ENCODE peak calls at places on chromosomes 12 and 14, in nine cellular contexts. One of them, this sample, is unnamed.

GRCh38 chr12:92136883-92137582 is 8.6 kb downstream of the BTG1 start:
- DNase-seq in breast epithelium: no peak
- DNase-seq in esophagus squamous epithelium: no peak
- DNase-seq in tibial nerve: no peak
- DNase-seq in prostate gland: no peak
- DNase-seq in body of pancreas: no peak
- DNase-seq in HepG2: peak; percentile 65
- DNase-seq in GM12878: no peak
- DNase-seq in ovary: no peak
- DNase-seq in this sample: no peak

GRCh38 chr14:25537846-25538455 is 488.0 kb upstream of the STXBP6 start:
- DNase-seq in breast epithelium: no peak
- DNase-seq in esophagus squamous epithelium: no peak
- DNase-seq in tibial nerve: no peak
- DNase-seq in prostate gland: peak; percentile 58
- DNase-seq in body of pancreas: peak; percentile 49
- DNase-seq in HepG2: peak; percentile 52
- DNase-seq in GM12878: no peak
- DNase-seq in ovary: no peak
- DNase-seq in this sample: peak; percentile 28

GRCh38 chr12:54337280-54337842 is 12.4 kb downstream of the COPZ1 start:
- DNase-seq in breast epithelium: no peak
- DNase-seq in esophagus squamous epithelium: no peak
- DNase-seq in tibial nerve: no peak
- DNase-seq in prostate gland: no peak
- DNase-seq in body of pancreas: no peak
- DNase-seq in HepG2: peak; percentile 55
- DNase-seq in GM12878: no peak
- DNase-seq in ovary: no peak
- DNase-seq in this sample: no peak

GRCh38 chr12:19298837-19299605 is 140.3 kb upstream of the AEBP2 start:
- DNase-seq in breast epithelium: no peak
- DNase-seq in esophagus squamous epithelium: no peak
- DNase-seq in tibial nerve: no peak
- DNase-seq in prostate gland: no peak
- DNase-seq in body of pancreas: no peak
- DNase-seq in HepG2: no peak
- DNase-seq in GM12878: no peak
- DNase-seq in ovary: no peak
- DNase-seq in this sample: no peak

GRCh38 chr12:66409195-66409871 is 107.0 kb downstream of the HELB start:
- DNase-seq in breast epithelium: no peak
- DNase-seq in esophagus squamous epithelium: no peak
- DNase-seq in tibial nerve: peak; percentile 48
- DNase-seq in prostate gland: no peak
- DNase-seq in body of pancreas: no peak
- DNase-seq in HepG2: peak; percentile 34
- DNase-seq in GM12878: no peak
- DNase-seq in ovary: no peak
- DNase-seq in this sample: no peak

GRCh38 chr14:68358978-68359861 is 433.6 kb downstream of the ZFP36L1 start:
- DNase-seq in breast epithelium: no peak
- DNase-seq in esophagus squamous epithelium: no peak
- DNase-seq in tibial nerve: no peak
- DNase-seq in prostate gland: no peak
- DNase-seq in body of pancreas: no peak
- DNase-seq in HepG2: no peak
- DNase-seq in GM12878: no peak
- DNase-seq in ovary: peak; percentile 47
- DNase-seq in this sample: no peak

GRCh38 chr12:5088586-5089264 is 45.0 kb downstream of the KCNA5 start:
- DNase-seq in breast epithelium: no peak
- DNase-seq in esophagus squamous epithelium: no peak
- DNase-seq in tibial nerve: no peak
- DNase-seq in prostate gland: no peak
- DNase-seq in body of pancreas: no peak
- DNase-seq in HepG2: no peak
- DNase-seq in GM12878: no peak
- DNase-seq in ovary: peak; percentile 37
- DNase-seq in this sample: no peak

GRCh38 chr14:46344327-46344937 is 307.1 kb downstream of the RPL10L start:
- DNase-seq in breast epithelium: no peak
- DNase-seq in esophagus squamous epithelium: no peak
- DNase-seq in tibial nerve: no peak
- DNase-seq in prostate gland: no peak
- DNase-seq in body of pancreas: no peak
- DNase-seq in HepG2: peak; percentile 15
- DNase-seq in GM12878: peak; percentile 2
- DNase-seq in ovary: no peak
- DNase-seq in this sample: no peak

GRCh38 chr14:100842799-100843198 is 16.9 kb downstream of the MEG3 start:
- DNase-seq in breast epithelium: no peak
- DNase-seq in esophagus squamous epithelium: no peak
- DNase-seq in tibial nerve: no peak
- DNase-seq in prostate gland: no peak
- DNase-seq in body of pancreas: no peak
- DNase-seq in HepG2: no peak
- DNase-seq in GM12878: no peak
- DNase-seq in ovary: peak; percentile 38
- DNase-seq in this sample: no peak

GRCh38 chr14:100091386-100091785 is 26.2 kb downstream of the EVL start:
- DNase-seq in breast epithelium: no peak
- DNase-seq in esophagus squamous epithelium: no peak
- DNase-seq in tibial nerve: no peak
- DNase-seq in prostate gland: no peak
- DNase-seq in body of pancreas: no peak
- DNase-seq in HepG2: no peak
- DNase-seq in GM12878: no peak
- DNase-seq in ovary: no peak
- DNase-seq in this sample: no peak

GRCh38 chr14:67941456-67942018 is 122.0 kb downstream of the RAD51B start:
- DNase-seq in breast epithelium: no peak
- DNase-seq in esophagus squamous epithelium: no peak
- DNase-seq in tibial nerve: no peak
- DNase-seq in prostate gland: no peak
- DNase-seq in body of pancreas: no peak
- DNase-seq in HepG2: peak; percentile 26
- DNase-seq in GM12878: no peak
- DNase-seq in ovary: no peak
- DNase-seq in this sample: no peak

DNA sequence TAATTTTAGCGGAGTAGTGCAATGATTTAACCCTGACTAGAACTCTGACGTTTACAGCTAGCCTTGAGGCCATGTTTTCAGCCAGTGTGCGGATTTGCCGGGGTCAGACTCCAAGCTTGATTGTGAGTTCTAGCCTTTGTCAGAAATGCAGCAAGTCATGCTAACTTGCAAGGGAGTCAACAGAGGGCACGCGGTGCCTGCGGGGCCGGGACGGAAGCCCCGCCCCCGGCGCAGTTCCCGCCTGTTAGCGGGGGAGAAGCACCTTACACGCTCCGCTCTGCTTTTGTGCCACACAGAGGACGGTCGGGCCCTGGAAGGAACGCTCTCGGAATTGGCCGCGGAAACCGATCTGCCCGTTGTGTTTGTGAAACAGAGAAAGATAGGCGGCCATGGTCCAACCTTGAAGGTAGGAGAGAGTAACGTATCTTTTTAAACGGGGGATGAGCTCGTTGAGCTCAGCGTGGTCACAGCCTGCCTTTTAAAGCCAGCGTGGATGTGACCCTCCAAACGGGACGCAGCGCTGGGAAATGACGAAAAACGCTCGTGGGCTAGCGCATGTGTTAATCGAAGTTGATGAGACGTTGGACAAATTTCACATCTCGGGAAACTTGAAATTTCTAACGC is 14.8 kb upstream of the EID3 start:
- DNase-seq in breast epithelium: peak; percentile 79
- DNase-seq in esophagus squamous epithelium: peak; percentile 17
- DNase-seq in tibial nerve: peak; percentile 61
- DNase-seq in prostate gland: peak; percentile 77
- DNase-seq in body of pancreas: peak; percentile 81
- DNase-seq in HepG2: peak; percentile 93
- DNase-seq in GM12878: peak; percentile 65
- DNase-seq in ovary: peak; percentile 86
- DNase-seq in this sample: peak; percentile 91
- TF ChIP-seq POLR2A in breast epithelium: peak; percentile 64
- TF ChIP-seq POLR2A in esophagus squamous epithelium: peak; percentile 94
- TF ChIP-seq POLR2A in tibial nerve: peak; percentile 55
- TF ChIP-seq POLR2A in prostate gland: peak; percentile 91
- TF ChIP-seq POLR2A in body of pancreas: peak; percentile 89
- TF ChIP-seq POLR2A in HepG2: peak; percentile 79
- TF ChIP-seq POLR2A in GM12878: peak; percentile 92
- TF ChIP-seq POLR2A in ovary: peak; percentile 71
- TF ChIP-seq POLR2A in this sample: peak; percentile 91

DNA sequence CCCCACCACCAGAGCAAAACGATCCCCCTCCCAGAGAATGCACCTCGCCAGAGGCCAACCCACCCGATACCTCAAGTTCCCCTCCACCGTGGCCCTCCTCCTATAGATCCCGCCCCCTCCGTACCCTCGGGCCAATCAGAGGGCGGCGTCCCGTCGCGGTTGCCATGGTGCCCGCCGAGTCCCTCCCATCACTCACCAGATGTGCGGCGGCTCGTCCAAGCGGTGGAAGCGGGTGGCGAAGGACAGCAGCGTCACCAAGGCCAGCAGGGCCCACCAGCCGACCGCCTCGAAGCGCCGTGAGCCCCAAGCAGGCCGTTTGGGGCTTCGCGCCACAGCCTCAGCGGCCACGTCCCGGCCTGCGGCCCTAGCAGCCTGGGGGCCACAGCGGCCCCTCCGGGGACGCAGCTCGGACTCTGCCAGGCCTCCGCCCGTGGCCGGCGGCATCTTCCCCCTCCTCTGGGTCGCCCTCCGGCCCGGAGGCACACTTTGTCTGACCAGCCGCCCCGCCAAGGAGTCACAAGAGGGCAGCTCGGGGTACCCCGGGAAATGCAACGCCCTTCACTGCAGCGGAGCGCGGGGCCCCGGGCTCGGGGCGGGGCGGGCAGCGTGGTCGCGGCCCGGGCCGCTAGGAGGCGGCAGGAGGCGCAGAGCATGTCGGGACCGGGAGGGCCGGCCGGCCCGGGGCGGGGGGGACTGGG is at the start of gene POMT2:
- DNase-seq in breast epithelium: peak; percentile 97
- DNase-seq in esophagus squamous epithelium: peak; percentile 82
- DNase-seq in tibial nerve: peak; percentile 92
- DNase-seq in prostate gland: peak; percentile 93
- DNase-seq in body of pancreas: peak; percentile 94
- DNase-seq in HepG2: peak; percentile 88
- DNase-seq in GM12878: peak; percentile 64
- DNase-seq in ovary: peak; percentile 95
- DNase-seq in this sample: peak; percentile 95
- TF ChIP-seq POLR2A in breast epithelium: peak; percentile 69
- TF ChIP-seq POLR2A in esophagus squamous epithelium: no peak
- TF ChIP-seq POLR2A in tibial nerve: peak; percentile 32
- TF ChIP-seq POLR2A in prostate gland: no peak
- TF ChIP-seq POLR2A in body of pancreas: no peak
- TF ChIP-seq POLR2A in HepG2: no peak
- TF ChIP-seq POLR2A in GM12878: no peak
- TF ChIP-seq POLR2A in ovary: peak; percentile 69
- TF ChIP-seq POLR2A in this sample: peak; percentile 40

GRCh38 chr12:6767301-6767591 is 1.1 kb downstream of the PTMS start:
- DNase-seq in breast epithelium: no peak
- DNase-seq in esophagus squamous epithelium: no peak
- DNase-seq in tibial nerve: no peak
- DNase-seq in prostate gland: no peak
- DNase-seq in body of pancreas: no peak
- DNase-seq in HepG2: no peak
- DNase-seq in GM12878: no peak
- DNase-seq in ovary: no peak
- DNase-seq in this sample: no peak

GRCh38 chr12:6765634-6766581 is at the start of gene PTMS:
- DNase-seq in breast epithelium: peak; percentile 84
- DNase-seq in esophagus squamous epithelium: no peak
- DNase-seq in tibial nerve: peak; percentile 69
- DNase-seq in prostate gland: peak; percentile 86
- DNase-seq in body of pancreas: peak; percentile 65
- DNase-seq in HepG2: peak; percentile 41
- DNase-seq in GM12878: no peak
- DNase-seq in ovary: peak; percentile 91
- DNase-seq in this sample: peak; percentile 79

GRCh38 chr12:6765048-6765633 is 1.0 kb upstream of the PTMS start:
- DNase-seq in breast epithelium: no peak
- DNase-seq in esophagus squamous epithelium: no peak
- DNase-seq in tibial nerve: no peak
- DNase-seq in prostate gland: no peak
- DNase-seq in body of pancreas: no peak
- DNase-seq in HepG2: no peak
- DNase-seq in GM12878: no peak
- DNase-seq in ovary: no peak
- DNase-seq in this sample: no peak

GRCh38 chr12:6767592-6768384 is 1.6 kb downstream of the PTMS start:
- DNase-seq in breast epithelium: no peak
- DNase-seq in esophagus squamous epithelium: no peak
- DNase-seq in tibial nerve: no peak
- DNase-seq in prostate gland: peak; percentile 40
- DNase-seq in body of pancreas: no peak
- DNase-seq in HepG2: peak; percentile 68
- DNase-seq in GM12878: no peak
- DNase-seq in ovary: no peak
- DNase-seq in this sample: no peak

DNA sequence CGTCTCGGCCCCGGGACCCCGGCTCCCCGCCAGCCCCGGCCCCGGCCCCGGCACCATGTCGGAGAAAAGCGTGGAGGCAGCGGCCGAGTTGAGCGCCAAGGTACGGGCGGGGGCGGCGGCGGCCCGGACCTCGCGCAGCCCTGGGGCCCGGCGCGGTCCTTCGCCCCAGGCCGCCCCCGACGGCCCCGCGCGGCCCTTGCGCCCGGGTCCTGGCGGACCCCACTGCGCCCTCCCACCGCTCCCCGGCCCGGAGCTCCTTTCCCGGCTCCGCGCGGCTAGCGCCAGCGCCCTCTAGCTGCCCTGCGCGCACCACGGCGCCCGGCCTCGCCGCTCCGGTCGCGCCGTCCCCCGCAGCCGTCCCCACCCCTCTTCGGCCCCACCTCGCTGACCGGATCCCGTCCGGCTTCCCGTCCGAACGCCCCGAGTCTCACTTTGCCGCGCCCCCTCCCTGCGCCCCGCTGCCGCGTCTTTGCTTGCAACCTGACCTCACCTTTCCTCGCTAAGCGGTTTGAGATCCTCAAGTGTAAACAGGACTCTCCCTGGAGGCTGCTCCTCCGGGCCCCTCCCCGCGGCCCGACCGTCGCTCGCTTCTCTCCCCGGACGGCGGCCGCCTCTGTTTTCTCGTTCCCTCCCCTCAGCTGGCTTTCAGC is 613 bp downstream of the PTMS start:
- DNase-seq in breast epithelium: peak; percentile 84
- DNase-seq in esophagus squamous epithelium: no peak
- DNase-seq in tibial nerve: peak; percentile 65
- DNase-seq in prostate gland: peak; percentile 83
- DNase-seq in body of pancreas: peak; percentile 79
- DNase-seq in HepG2: peak; percentile 44
- DNase-seq in GM12878: no peak
- DNase-seq in ovary: peak; percentile 88
- DNase-seq in this sample: peak; percentile 83
- TF ChIP-seq POLR2A in breast epithelium: no peak
- TF ChIP-seq POLR2A in esophagus squamous epithelium: no peak
- TF ChIP-seq POLR2A in tibial nerve: peak; percentile 69
- TF ChIP-seq POLR2A in prostate gland: peak; percentile 73
- TF ChIP-seq POLR2A in body of pancreas: peak; percentile 37
- TF ChIP-seq POLR2A in HepG2: no peak
- TF ChIP-seq POLR2A in GM12878: peak; percentile 10
- TF ChIP-seq POLR2A in ovary: peak; percentile 49
- TF ChIP-seq POLR2A in this sample: peak; percentile 27

GRCh38 chr12:9098115-9098452 is 17.6 kb downstream of the A2M start:
- DNase-seq in breast epithelium: no peak
- DNase-seq in esophagus squamous epithelium: no peak
- DNase-seq in tibial nerve: no peak
- DNase-seq in prostate gland: no peak
- DNase-seq in body of pancreas: no peak
- DNase-seq in HepG2: no peak
- DNase-seq in GM12878: no peak
- DNase-seq in ovary: no peak
- DNase-seq in this sample: no peak
- TF ChIP-seq POLR2A in breast epithelium: no peak
- TF ChIP-seq POLR2A in esophagus squamous epithelium: no peak
- TF ChIP-seq POLR2A in tibial nerve: no peak
- TF ChIP-seq POLR2A in prostate gland: no peak
- TF ChIP-seq POLR2A in body of pancreas: no peak
- TF ChIP-seq POLR2A in HepG2: no peak
- TF ChIP-seq POLR2A in GM12878: no peak
- TF ChIP-seq POLR2A in ovary: no peak
- TF ChIP-seq POLR2A in this sample: no peak

This sample was measured in transverse colon.